ENCODE peak calls at places on chromosomes 1 and 21, in five cellular contexts. N is ACHN, V is GM10248, Q is AML-193, P is dorsolateral prefrontal cortex. T is an unnamed sample.

GRCh38 chr1:110686188-110686587 is 11.4 kb upstream of the KCNA3 start:
- DNase-seq in N (no peak), V (no peak), Q (no peak), P (no peak), T (peak)

GRCh38 chr1:214321686-214322453 is 40.9 kb downstream of the SMYD2 start:
- DNase-seq in N (peak), V (no peak), Q (no peak), P (no peak), T (no peak)

GRCh38 chr1:20100632-20101355 is 18.5 kb downstream of the PLA2G2D start:
- DNase-seq in N (peak), V (peak), Q (peak), P (peak), T (peak)

GRCh38 chr1:201371841-201372240 is 5.6 kb downstream of the TNNT2 start:
- DNase-seq in N (no peak), V (no peak), Q (no peak), P (no peak), T (no peak)

GRCh38 chr1:240107058-240107684 is 15.5 kb downstream of the FMN2 start:
- DNase-seq in N (peak), V (no peak), Q (no peak), P (no peak), T (no peak)

GRCh38 chr1:22131875-22132486 is 10.9 kb downstream of the WNT4 start:
- DNase-seq in N (peak), V (peak), Q (peak), P (no peak), T (peak)

GRCh38 chr21:37006521-37007291 is at the start of gene RIPPLY3:
- DNase-seq in N (no peak), V (peak), Q (no peak), P (no peak), T (no peak)

GRCh38 chr1:8716238-8716637 is 101.2 kb downstream of the RERE start:
- DNase-seq in N (no peak), V (no peak), Q (no peak), P (no peak), T (no peak)

GRCh38 chr1:201622824-201623223 is 83.9 kb downstream of the NAV1 start:
- DNase-seq in N (no peak), V (no peak), Q (no peak), P (no peak), T (no peak)

GRCh38 chr1:21149862-21150432 is 26.8 kb downstream of the EIF4G3 start:
- DNase-seq in N (peak), V (no peak), Q (no peak), P (peak), T (no peak)

GRCh38 chr1:41319803-41320711 is 41.2 kb upstream of the FOXO6 start:
- DNase-seq in N (no peak), V (no peak), Q (no peak), P (no peak), T (no peak)

GRCh38 chr1:119808491-119808890 is 2.8 kb downstream of the REG4 start:
- DNase-seq in N (no peak), V (no peak), Q (no peak), P (no peak), T (no peak)

GRCh38 chr21:35833388-35833787 is 226.9 kb downstream of the SETD4 start:
- DNase-seq in N (no peak), V (no peak), Q (no peak), P (no peak), T (no peak)

T was measured in effector CD4-positive, alpha-beta T cell.